ENCODE peak calls at places on chromosomes 7 and 10, in ten cellular contexts. One of them, this sample, is unnamed.

GRCh38 chr7:36191292-36191920 is 38.4 kb downstream of the EEPD1 start:
- DNase-seq in coronary artery: no peak
- DNase-seq in cardiac muscle cell: peak; percentile 55
- DNase-seq in sigmoid colon: peak; percentile 30
- DNase-seq in tibial nerve: no peak
- DNase-seq in tibial artery: no peak
- DNase-seq in ovary: peak; percentile 42
- DNase-seq in OCI-LY7: peak; percentile 33
- DNase-seq in transverse colon: no peak
- DNase-seq in CD8-positive, alpha-beta T cell: no peak
- DNase-seq in this sample: peak; percentile 36

GRCh38 chr10:25082276-25083204 is 66.1 kb downstream of the THNSL1 start:
- DNase-seq in coronary artery: no peak
- DNase-seq in cardiac muscle cell: peak; percentile 84
- DNase-seq in sigmoid colon: no peak
- DNase-seq in tibial nerve: no peak
- DNase-seq in tibial artery: no peak
- DNase-seq in ovary: no peak
- DNase-seq in OCI-LY7: no peak
- DNase-seq in transverse colon: no peak
- DNase-seq in CD8-positive, alpha-beta T cell: no peak
- DNase-seq in this sample: no peak

GRCh38 chr10:80709879-80710278 is 172.2 kb downstream of the SH2D4B start:
- DNase-seq in coronary artery: no peak
- DNase-seq in cardiac muscle cell: peak; percentile 28
- DNase-seq in sigmoid colon: no peak
- DNase-seq in tibial nerve: no peak
- DNase-seq in tibial artery: no peak
- DNase-seq in ovary: no peak
- DNase-seq in OCI-LY7: no peak
- DNase-seq in transverse colon: no peak
- DNase-seq in CD8-positive, alpha-beta T cell: no peak
- DNase-seq in this sample: peak; percentile 32

GRCh38 chr10:110788620-110789385 is 82.9 kb upstream of the PDCD4 start:
- DNase-seq in coronary artery: no peak
- DNase-seq in cardiac muscle cell: no peak
- DNase-seq in sigmoid colon: no peak
- DNase-seq in tibial nerve: no peak
- DNase-seq in tibial artery: no peak
- DNase-seq in ovary: no peak
- DNase-seq in OCI-LY7: no peak
- DNase-seq in transverse colon: no peak
- DNase-seq in CD8-positive, alpha-beta T cell: no peak
- DNase-seq in this sample: no peak

GRCh38 chr7:156651472-156651871 is 10.9 kb downstream of the RNF32 start:
- DNase-seq in coronary artery: no peak
- DNase-seq in cardiac muscle cell: no peak
- DNase-seq in sigmoid colon: no peak
- DNase-seq in tibial nerve: no peak
- DNase-seq in tibial artery: no peak
- DNase-seq in ovary: no peak
- DNase-seq in OCI-LY7: no peak
- DNase-seq in transverse colon: no peak
- DNase-seq in CD8-positive, alpha-beta T cell: no peak
- DNase-seq in this sample: no peak

GRCh38 chr7:55073051-55073511 is 54.3 kb downstream of the EGFR start:
- DNase-seq in coronary artery: no peak
- DNase-seq in cardiac muscle cell: no peak
- DNase-seq in sigmoid colon: no peak
- DNase-seq in tibial nerve: no peak
- DNase-seq in tibial artery: no peak
- DNase-seq in ovary: no peak
- DNase-seq in OCI-LY7: peak; percentile 48
- DNase-seq in transverse colon: no peak
- DNase-seq in CD8-positive, alpha-beta T cell: no peak
- DNase-seq in this sample: no peak

GRCh38 chr10:29397221-29397620 is 108.4 kb downstream of the LYZL1 start:
- DNase-seq in coronary artery: no peak
- DNase-seq in cardiac muscle cell: no peak
- DNase-seq in sigmoid colon: no peak
- DNase-seq in tibial nerve: no peak
- DNase-seq in tibial artery: no peak
- DNase-seq in ovary: no peak
- DNase-seq in OCI-LY7: no peak
- DNase-seq in transverse colon: no peak
- DNase-seq in CD8-positive, alpha-beta T cell: no peak
- DNase-seq in this sample: no peak

GRCh38 chr7:87933605-87933952 is 472 bp upstream of the ADAM22 start:
- DNase-seq in coronary artery: no peak
- DNase-seq in cardiac muscle cell: no peak
- DNase-seq in sigmoid colon: no peak
- DNase-seq in tibial nerve: no peak
- DNase-seq in tibial artery: no peak
- DNase-seq in ovary: no peak
- DNase-seq in OCI-LY7: peak; percentile 64
- DNase-seq in transverse colon: no peak
- DNase-seq in CD8-positive, alpha-beta T cell: peak; percentile 21
- DNase-seq in this sample: no peak

GRCh38 chr7:48099781-48100180 is 10.7 kb downstream of the UPP1 start:
- DNase-seq in coronary artery: no peak
- DNase-seq in cardiac muscle cell: no peak
- DNase-seq in sigmoid colon: no peak
- DNase-seq in tibial nerve: no peak
- DNase-seq in tibial artery: no peak
- DNase-seq in ovary: no peak
- DNase-seq in OCI-LY7: no peak
- DNase-seq in transverse colon: no peak
- DNase-seq in CD8-positive, alpha-beta T cell: no peak
- DNase-seq in this sample: no peak

GRCh38 chr10:64753516-64753915 is 1232.3 kb downstream of the REEP3 start:
- DNase-seq in coronary artery: no peak
- DNase-seq in cardiac muscle cell: no peak
- DNase-seq in sigmoid colon: no peak
- DNase-seq in tibial nerve: no peak
- DNase-seq in tibial artery: no peak
- DNase-seq in ovary: no peak
- DNase-seq in OCI-LY7: no peak
- DNase-seq in transverse colon: no peak
- DNase-seq in CD8-positive, alpha-beta T cell: no peak
- DNase-seq in this sample: no peak

GRCh38 chr7:105808703-105809590 is 67.5 kb downstream of the ATXN7L1 start:
- DNase-seq in coronary artery: peak; percentile 16
- DNase-seq in cardiac muscle cell: no peak
- DNase-seq in sigmoid colon: no peak
- DNase-seq in tibial nerve: no peak
- DNase-seq in tibial artery: peak; percentile 47
- DNase-seq in ovary: no peak
- DNase-seq in OCI-LY7: peak; percentile 73
- DNase-seq in transverse colon: peak; percentile 71
- DNase-seq in CD8-positive, alpha-beta T cell: peak; percentile 78
- DNase-seq in this sample: no peak

GRCh38 chr7:36487756-36488336 is 98.2 kb downstream of the ANLN start:
- DNase-seq in coronary artery: no peak
- DNase-seq in cardiac muscle cell: peak; percentile 65
- DNase-seq in sigmoid colon: no peak
- DNase-seq in tibial nerve: peak; percentile 52
- DNase-seq in tibial artery: no peak
- DNase-seq in ovary: no peak
- DNase-seq in OCI-LY7: peak; percentile 39
- DNase-seq in transverse colon: no peak
- DNase-seq in CD8-positive, alpha-beta T cell: no peak
- DNase-seq in this sample: no peak

GRCh38 chr7:84950836-84951235 is 236.0 kb downstream of the SEMA3D start:
- DNase-seq in coronary artery: no peak
- DNase-seq in cardiac muscle cell: no peak
- DNase-seq in sigmoid colon: no peak
- DNase-seq in tibial nerve: no peak
- DNase-seq in tibial artery: no peak
- DNase-seq in ovary: no peak
- DNase-seq in OCI-LY7: no peak
- DNase-seq in transverse colon: no peak
- DNase-seq in CD8-positive, alpha-beta T cell: no peak
- DNase-seq in this sample: no peak

GRCh38 chr7:7920481-7920880 is 48.1 kb upstream of the GLCCI1 start:
- DNase-seq in coronary artery: no peak
- DNase-seq in cardiac muscle cell: no peak
- DNase-seq in sigmoid colon: no peak
- DNase-seq in tibial nerve: no peak
- DNase-seq in tibial artery: no peak
- DNase-seq in ovary: no peak
- DNase-seq in OCI-LY7: peak; percentile 94
- DNase-seq in transverse colon: peak; percentile 54
- DNase-seq in CD8-positive, alpha-beta T cell: no peak
- DNase-seq in this sample: no peak

GRCh38 chr7:39142750-39143149 is 165.0 kb downstream of the POU6F2 start:
- DNase-seq in coronary artery: no peak
- DNase-seq in cardiac muscle cell: no peak
- DNase-seq in sigmoid colon: no peak
- DNase-seq in tibial nerve: no peak
- DNase-seq in tibial artery: no peak
- DNase-seq in ovary: no peak
- DNase-seq in OCI-LY7: no peak
- DNase-seq in transverse colon: no peak
- DNase-seq in CD8-positive, alpha-beta T cell: no peak
- DNase-seq in this sample: no peak

DNA sequence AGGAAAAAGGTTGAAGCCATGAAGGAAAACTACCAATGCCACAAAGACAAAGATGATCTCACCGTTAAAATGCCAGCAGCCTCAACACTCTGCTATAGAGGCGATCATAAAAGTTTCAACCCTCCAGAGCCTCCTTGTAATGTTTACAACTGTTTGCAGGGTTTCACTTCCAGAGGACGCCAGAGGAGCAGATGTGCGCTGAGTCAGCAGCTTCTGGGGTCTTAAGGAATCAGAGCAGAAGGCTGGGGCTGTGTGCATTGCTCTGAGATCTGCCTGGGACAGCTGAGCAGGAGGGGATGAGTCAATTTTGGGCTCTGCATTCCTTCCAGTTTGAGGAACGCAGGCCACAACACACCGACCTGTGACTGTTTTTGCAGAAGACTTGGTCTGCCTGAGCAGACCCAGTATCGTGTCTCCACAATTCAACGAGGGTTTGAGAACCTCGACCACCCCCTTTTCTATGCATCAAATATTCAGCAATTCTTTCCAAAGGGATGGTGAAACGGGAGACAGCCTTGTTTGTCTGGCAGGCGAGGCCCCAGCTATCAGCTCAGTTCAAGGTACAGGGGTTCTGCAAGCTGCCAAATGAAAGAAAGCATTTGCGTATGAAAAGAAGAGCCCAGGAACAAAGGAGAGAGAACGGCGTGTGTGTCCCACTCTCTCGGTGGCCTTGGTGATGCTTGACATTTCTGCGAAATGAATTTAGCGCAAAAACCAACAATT is 98.1 kb downstream of the TMEM130 start:
- DNase-seq in coronary artery: no peak
- DNase-seq in cardiac muscle cell: no peak
- DNase-seq in sigmoid colon: no peak
- DNase-seq in tibial nerve: no peak
- DNase-seq in tibial artery: peak; percentile 48
- DNase-seq in ovary: peak; percentile 35
- DNase-seq in OCI-LY7: peak; percentile 55
- DNase-seq in transverse colon: peak; percentile 29
- DNase-seq in CD8-positive, alpha-beta T cell: no peak
- DNase-seq in this sample: peak; percentile 77
- H3K4me3 ChIP-seq in coronary artery: no peak overlapping the region
- H3K4me3 ChIP-seq in cardiac muscle cell: no peak overlapping the region
- H3K4me3 ChIP-seq in sigmoid colon: no peak overlapping the region
- H3K4me3 ChIP-seq in tibial nerve: no peak overlapping the region
- H3K4me3 ChIP-seq in tibial artery: no peak overlapping the region
- H3K4me3 ChIP-seq in ovary: no peak overlapping the region
- H3K4me3 ChIP-seq in OCI-LY7: no peak overlapping the region
- H3K4me3 ChIP-seq in transverse colon: no peak overlapping the region
- H3K4me3 ChIP-seq in CD8-positive, alpha-beta T cell: no peak overlapping the region
- H3K4me3 ChIP-seq in this sample: no peak overlapping the region

GRCh38 chr10:4725917-4726606 is 99.9 kb upstream of the AKR1E2 start:
- DNase-seq in coronary artery: no peak
- DNase-seq in cardiac muscle cell: no peak
- DNase-seq in sigmoid colon: no peak
- DNase-seq in tibial nerve: no peak
- DNase-seq in tibial artery: no peak
- DNase-seq in ovary: no peak
- DNase-seq in OCI-LY7: no peak
- DNase-seq in transverse colon: no peak
- DNase-seq in CD8-positive, alpha-beta T cell: no peak
- DNase-seq in this sample: no peak
- H3K27ac ChIP-seq in coronary artery: no peak overlapping the region
- H3K27ac ChIP-seq in cardiac muscle cell: no peak overlapping the region
- H3K27ac ChIP-seq in sigmoid colon: no peak overlapping the region
- H3K27ac ChIP-seq in tibial nerve: no peak overlapping the region
- H3K27ac ChIP-seq in tibial artery: no peak overlapping the region
- H3K27ac ChIP-seq in ovary: no peak overlapping the region
- H3K27ac ChIP-seq in OCI-LY7: no peak overlapping the region
- H3K27ac ChIP-seq in transverse colon: peak overlapping the region; percentile 20
- H3K27ac ChIP-seq in CD8-positive, alpha-beta T cell: no peak overlapping the region
- H3K27ac ChIP-seq in this sample: no peak overlapping the region

GRCh38 chr7:98923512-98923911 is 45.2 kb downstream of the TRRAP start:
- DNase-seq in coronary artery: no peak
- DNase-seq in cardiac muscle cell: no peak
- DNase-seq in sigmoid colon: no peak
- DNase-seq in tibial nerve: no peak
- DNase-seq in tibial artery: no peak
- DNase-seq in ovary: no peak
- DNase-seq in OCI-LY7: no peak
- DNase-seq in transverse colon: no peak
- DNase-seq in CD8-positive, alpha-beta T cell: no peak
- DNase-seq in this sample: no peak
- TF ChIP-seq CTCF in coronary artery: no peak
- TF ChIP-seq CTCF in cardiac muscle cell: no peak
- TF ChIP-seq CTCF in sigmoid colon: no peak
- TF ChIP-seq CTCF in tibial nerve: no peak
- TF ChIP-seq CTCF in tibial artery: no peak
- TF ChIP-seq CTCF in ovary: no peak
- TF ChIP-seq CTCF in OCI-LY7: no peak
- TF ChIP-seq CTCF in transverse colon: no peak
- TF ChIP-seq CTCF in CD8-positive, alpha-beta T cell: no peak
- TF ChIP-seq CTCF in this sample: no peak

DNA sequence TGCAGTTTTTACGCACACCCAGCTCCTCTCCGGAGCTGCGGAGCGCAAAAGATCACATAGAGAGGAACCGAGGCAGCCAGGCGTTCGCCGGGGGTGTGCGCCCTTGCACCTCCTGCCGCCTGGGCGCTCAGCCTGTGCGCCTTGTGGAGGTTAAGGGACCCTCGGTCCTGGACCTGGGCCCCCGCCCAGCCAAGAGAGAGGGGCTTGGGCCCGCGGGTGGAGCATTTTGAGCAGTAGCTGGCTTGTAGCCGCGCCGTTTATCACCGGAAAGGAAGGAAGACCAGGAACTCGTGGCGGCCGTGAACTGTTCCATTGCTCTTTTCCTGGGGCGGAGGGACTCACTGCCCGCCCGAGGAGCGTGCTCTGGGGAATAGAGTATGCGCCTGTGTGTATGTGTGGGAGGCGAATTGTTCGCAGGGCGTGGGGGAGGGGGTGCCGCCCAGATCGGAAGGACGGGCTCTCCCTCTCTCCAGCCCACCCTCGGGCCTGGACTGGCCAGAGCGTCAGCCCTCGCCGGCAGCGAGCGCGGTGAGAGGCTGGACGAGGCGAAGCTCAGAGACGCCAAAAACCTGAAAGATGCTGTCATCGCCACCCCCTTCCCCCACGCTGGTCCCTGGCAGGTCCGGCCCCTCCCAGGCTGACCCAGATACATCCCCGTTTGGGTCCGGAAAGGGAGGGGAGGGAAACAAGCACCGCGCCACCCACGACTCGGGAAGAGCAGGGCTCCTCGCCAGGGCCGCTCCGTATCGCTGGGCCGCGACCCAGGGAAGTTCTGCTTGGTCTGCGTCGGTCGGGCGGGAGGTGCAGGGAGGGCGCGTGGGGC is 1.2 kb upstream of the WNT2 start:
- DNase-seq in coronary artery: no peak
- DNase-seq in cardiac muscle cell: peak; percentile 88
- DNase-seq in sigmoid colon: peak; percentile 71
- DNase-seq in tibial nerve: peak; percentile 12
- DNase-seq in tibial artery: peak; percentile 34
- DNase-seq in ovary: peak; percentile 36
- DNase-seq in OCI-LY7: no peak
- DNase-seq in transverse colon: no peak
- DNase-seq in CD8-positive, alpha-beta T cell: no peak
- DNase-seq in this sample: peak; percentile 80
- H3K4me3 ChIP-seq in coronary artery: peak overlapping the region; percentile 78
- H3K4me3 ChIP-seq in cardiac muscle cell: peak overlapping the region; percentile 63
- H3K4me3 ChIP-seq in sigmoid colon: peak overlapping the region; percentile 46
- H3K4me3 ChIP-seq in tibial nerve: peak overlapping the region; percentile 26
- H3K4me3 ChIP-seq in tibial artery: peak overlapping the region; percentile 50
- H3K4me3 ChIP-seq in ovary: peak overlapping the region; percentile 35
- H3K4me3 ChIP-seq in OCI-LY7: no peak overlapping the region
- H3K4me3 ChIP-seq in transverse colon: peak overlapping the region; percentile 38
- H3K4me3 ChIP-seq in CD8-positive, alpha-beta T cell: no peak overlapping the region
- H3K4me3 ChIP-seq in this sample: peak overlapping the region; percentile 76

This sample was measured in endodermal cell.